ENCODE peak calls at places on chromosome 1, in seven cellular contexts. T is fibroblast of lung, K is cardiac muscle cell, W is colonic mucosa, S is caudate nucleus, I is SK-N-SH, O is psoas muscle. D is an unnamed sample.

GRCh38 chr1:94658221-94658620 is 116.7 kb upstream of the F3 start:
- DNase-seq in T (peak; percentile 28), K (peak; percentile 77), W (no peak), S (no peak), I (no peak), O (no peak), D (no peak)

GRCh38 chr1:23698466-23698865 is 6.9 kb downstream of the RPL11 start:
- DNase-seq in T (no peak), K (no peak), W (no peak), S (no peak), I (no peak), O (no peak), D (no peak)

GRCh38 chr1:18941221-18942141 is 15.0 kb downstream of the IFFO2 start:
- DNase-seq in T (peak; percentile 94), K (peak; percentile 96), W (no peak), S (peak; percentile 60), I (no peak), O (peak; percentile 55), D (peak; percentile 63)

GRCh38 chr1:19370453-19371170 is 58.5 kb downstream of the SLC66A1 start:
- DNase-seq in T (no peak), K (peak; percentile 12), W (no peak), S (no peak), I (no peak), O (no peak), D (peak; percentile 35)

GRCh38 chr1:176051402-176051801 is 155.7 kb downstream of the COP1 start:
- DNase-seq in T (no peak), K (no peak), W (no peak), S (no peak), I (no peak), O (no peak), D (no peak)

GRCh38 chr1:98704474-98704873 is 43.0 kb downstream of the SNX7 start:
- DNase-seq in T (peak; percentile 9), K (peak; percentile 37), W (no peak), S (peak; percentile 53), I (peak; percentile 3), O (peak; percentile 26), D (no peak)

GRCh38 chr1:230937370-230937769 is 41.3 kb downstream of the TTC13 start:
- DNase-seq in T (peak; percentile 21), K (peak; percentile 19), W (no peak), S (no peak), I (no peak), O (no peak), D (no peak)

GRCh38 chr1:214146523-214146922 is 134.4 kb upstream of the SMYD2 start:
- DNase-seq in T (no peak), K (no peak), W (peak; percentile 53), S (no peak), I (no peak), O (no peak), D (no peak)

GRCh38 chr1:234858722-234859121 is 248.7 kb upstream of the IRF2BP2 start:
- DNase-seq in T (no peak), K (no peak), W (no peak), S (no peak), I (no peak), O (no peak), D (no peak)

GRCh38 chr1:236516929-236517704 is 6.7 kb upstream of the LGALS8 start:
- DNase-seq in T (peak; percentile 78), K (peak; percentile 86), W (peak; percentile 24), S (no peak), I (no peak), O (no peak), D (no peak)

DNA sequence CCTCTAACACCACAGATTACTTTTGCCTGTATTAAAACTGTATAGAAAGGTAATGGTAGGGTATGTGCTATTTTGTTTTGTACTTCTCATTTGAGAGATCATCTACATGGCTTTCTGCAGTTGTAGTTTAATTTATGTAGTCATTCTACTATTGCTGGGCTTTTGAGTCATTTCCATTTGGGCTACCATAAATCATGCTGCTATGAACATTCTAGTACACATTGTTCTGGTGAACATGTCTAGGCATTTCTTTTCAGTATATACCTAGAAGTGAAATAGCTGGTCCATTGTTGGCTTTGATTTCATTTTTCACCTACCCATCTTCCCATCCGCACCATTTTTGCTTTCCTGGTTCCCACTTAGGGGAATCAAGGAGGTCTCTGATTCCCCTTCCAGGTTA is 18.7 kb downstream of the EDN2 start:
- DNase-seq in T (peak; percentile 48), K (no peak), W (no peak), S (no peak), I (no peak), O (no peak), D (no peak)
- H3K27ac ChIP-seq in T (no peak overlapping the region), K (no peak overlapping the region), W (no peak overlapping the region), S (no peak overlapping the region), I (no peak overlapping the region), O (no peak overlapping the region), D (no peak overlapping the region)

DNA sequence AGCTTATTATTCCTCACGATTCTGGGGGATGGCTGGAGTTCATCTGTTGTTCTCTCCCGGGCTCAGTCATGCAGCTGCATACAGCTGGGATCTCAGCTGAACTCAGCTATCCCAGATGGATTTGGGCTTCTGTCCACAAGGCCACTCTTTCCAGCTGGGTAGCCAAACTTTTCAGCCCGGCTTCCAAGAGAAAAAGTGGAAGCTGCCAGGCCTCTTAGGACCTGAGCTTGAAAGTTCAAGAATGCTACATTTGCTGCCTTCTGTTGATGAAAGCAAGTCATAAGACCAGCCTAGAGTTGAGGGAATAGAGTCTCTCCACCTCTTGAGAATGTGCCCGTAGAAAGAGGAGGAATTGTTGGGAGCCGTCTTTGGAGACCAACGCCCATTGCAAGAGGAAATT is 95.3 kb downstream of the C1orf21 start:
- DNase-seq in T (peak; percentile 88), K (peak; percentile 15), W (peak; percentile 64), S (no peak), I (no peak), O (peak; percentile 74), D (no peak)
- H3K27ac ChIP-seq in T (peak overlapping the region; percentile 44), K (no peak overlapping the region), W (peak overlapping the region; percentile 10), S (peak overlapping the region; percentile 31), I (no peak overlapping the region), O (peak overlapping the region; percentile 87), D (no peak overlapping the region)

GRCh38 chr1:198267921-198268320 is 111.1 kb downstream of the NEK7 start:
- DNase-seq in T (peak; percentile 39), K (peak; percentile 79), W (no peak), S (no peak), I (no peak), O (no peak), D (no peak)

GRCh38 chr1:198261886-198262285 is 105.1 kb downstream of the NEK7 start:
- DNase-seq in T (no peak), K (no peak), W (no peak), S (no peak), I (no peak), O (no peak), D (no peak)

GRCh38 chr1:198267056-198267455 is 110.3 kb downstream of the NEK7 start:
- DNase-seq in T (no peak), K (no peak), W (no peak), S (no peak), I (no peak), O (no peak), D (no peak)

GRCh38 chr1:198264271-198264670 is 107.5 kb downstream of the NEK7 start:
- DNase-seq in T (no peak), K (no peak), W (no peak), S (no peak), I (no peak), O (no peak), D (no peak)

DNA sequence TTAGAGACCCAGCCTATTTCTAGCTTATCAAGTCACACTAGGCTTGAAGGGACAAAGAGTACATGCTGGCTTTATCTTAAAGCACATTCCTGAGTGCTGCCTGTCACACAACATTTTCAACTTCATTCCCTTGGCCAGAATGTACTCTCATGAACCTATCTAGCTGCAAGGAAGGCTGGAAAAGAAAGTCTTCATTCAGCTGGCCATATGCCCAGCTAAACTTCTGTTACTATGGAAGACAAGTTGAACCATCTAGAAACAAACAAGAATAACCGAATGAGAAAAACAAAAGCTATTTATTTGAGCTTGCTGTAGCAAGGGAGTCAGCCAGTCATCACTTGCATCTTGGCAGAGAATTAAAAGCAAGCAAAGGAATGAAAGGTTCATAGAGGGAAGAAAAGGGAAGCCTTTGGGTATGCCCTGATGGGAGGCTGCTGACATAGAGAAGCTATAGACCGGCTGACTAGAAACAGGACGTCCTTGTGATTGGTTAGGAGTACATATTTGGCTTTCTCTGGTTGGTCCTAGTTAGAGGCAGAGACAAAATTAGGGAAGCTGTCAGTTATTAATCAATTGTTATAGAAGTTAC is 108.4 kb downstream of the NEK7 start:
- DNase-seq in T (no peak), K (peak; percentile 79), W (no peak), S (no peak), I (no peak), O (no peak), D (no peak)
- H3K27ac ChIP-seq in T (no peak overlapping the region), K (peak overlapping the region; percentile 95), W (no peak overlapping the region), S (no peak overlapping the region), I (peak overlapping the region; percentile 33), O (no peak overlapping the region), D (no peak overlapping the region)

GRCh38 chr1:218872928-218873327 is 300.8 kb upstream of the LYPLAL1 start:
- DNase-seq in T (no peak), K (no peak), W (no peak), S (no peak), I (no peak), O (no peak), D (no peak)
- H3K27ac ChIP-seq in T (no peak overlapping the region), K (no peak overlapping the region), W (no peak overlapping the region), S (no peak overlapping the region), I (no peak overlapping the region), O (no peak overlapping the region), D (no peak overlapping the region)

GRCh38 chr1:93395195-93395594 is 49.5 kb downstream of the DR1 start:
- DNase-seq in T (no peak), K (peak; percentile 30), W (no peak), S (no peak), I (no peak), O (no peak), D (no peak)
- H3K27ac ChIP-seq in T (no peak overlapping the region), K (no peak overlapping the region), W (no peak overlapping the region), S (no peak overlapping the region), I (no peak overlapping the region), O (no peak overlapping the region), D (no peak overlapping the region)

GRCh38 chr1:82927753-82928152 is 1071.2 kb downstream of the TTLL7 start:
- DNase-seq in T (peak; percentile 12), K (no peak), W (no peak), S (no peak), I (no peak), O (no peak), D (no peak)
- H3K27ac ChIP-seq in T (no peak overlapping the region), K (no peak overlapping the region), W (no peak overlapping the region), S (no peak overlapping the region), I (no peak overlapping the region), O (no peak overlapping the region), D (no peak overlapping the region)